ENCODE peak calls at places on chromosome 19, in ten cellular contexts. Z is esophagus muscularis mucosa, A is IMR-90, W is uterus, F is transverse colon, P is A549, U is suprapubic skin, S is adrenal gland, M is H9, R is thoracic aorta. I is an unnamed sample.
A peak's percentile ranks its signal among the peaks of the same experiment; 100 is the strongest.

GRCh38 chr19:47274071-47274890 is at the start of gene INAFM1:
- DNase-seq in Z (peak; percentile 99), A (peak; percentile 86), W (peak; percentile 98), F (peak; percentile 100), P (peak; percentile 92), U (peak; percentile 99), S (peak; percentile 98), M (peak; percentile 97), R (peak; percentile 91), I (peak; percentile 95)

GRCh38 chr19:30214651-30215051 is 157.5 kb upstream of the ZNF536 start:
- DNase-seq in Z (no peak), A (no peak), W (no peak), F (no peak), P (no peak), U (no peak), S (peak; percentile 10), M (no peak), R (no peak), I (no peak)

GRCh38 chr19:55098716-55099556 is 18.5 kb downstream of the PPP1R12C start:
- DNase-seq in Z (no peak), A (no peak), W (no peak), F (no peak), P (no peak), U (no peak), S (no peak), M (no peak), R (no peak), I (no peak)

GRCh38 chr19:4217429-4218264 is 11.7 kb upstream of the EBI3 start:
- DNase-seq in Z (no peak), A (no peak), W (no peak), F (no peak), P (no peak), U (no peak), S (no peak), M (no peak), R (no peak), I (peak; percentile 21)

GRCh38 chr19:53927745-53928144 is 18.7 kb downstream of the CACNG7 start:
- DNase-seq in Z (no peak), A (peak; percentile 64), W (no peak), F (no peak), P (no peak), U (no peak), S (no peak), M (peak; percentile 88), R (no peak), I (peak; percentile 97)

GRCh38 chr19:18967358-18968146 is 26.5 kb upstream of the HOMER3 start:
- DNase-seq in Z (no peak), A (peak; percentile 32), W (peak; percentile 66), F (peak; percentile 32), P (no peak), U (peak; percentile 85), S (peak; percentile 89), M (no peak), R (peak; percentile 7), I (peak; percentile 17)

GRCh38 chr19:38073806-38074685 is 150.0 kb downstream of the DPF1 start:
- DNase-seq in Z (no peak), A (peak; percentile 19), W (no peak), F (peak; percentile 16), P (no peak), U (no peak), S (no peak), M (peak; percentile 76), R (no peak), I (peak; percentile 81)

GRCh38 chr19:18543814-18544475 is 572 bp upstream of the FKBP8 start:
- DNase-seq in Z (no peak), A (peak; percentile 40), W (peak; percentile 41), F (peak; percentile 82), P (peak; percentile 66), U (no peak), S (peak; percentile 70), M (peak; percentile 78), R (no peak), I (peak; percentile 90)

GRCh38 chr19:45297674-45298073 is 25.0 kb downstream of the CKM start:
- DNase-seq in Z (no peak), A (no peak), W (no peak), F (no peak), P (no peak), U (no peak), S (no peak), M (no peak), R (no peak), I (no peak)

GRCh38 chr19:18254546-18255500 is 19.4 kb downstream of the IQCN start:
- DNase-seq in Z (no peak), A (no peak), W (no peak), F (peak; percentile 76), P (no peak), U (no peak), S (no peak), M (peak; percentile 76), R (no peak), I (peak; percentile 71)

GRCh38 chr19:12664406-12665280 is 1.9 kb downstream of the MAN2B1 start:
- DNase-seq in Z (no peak), A (no peak), W (no peak), F (no peak), P (no peak), U (no peak), S (no peak), M (peak; percentile 96), R (no peak), I (peak; percentile 97)

GRCh38 chr19:12667903-12668302 is 1.3 kb downstream of the WDR83 start:
- DNase-seq in Z (no peak), A (no peak), W (no peak), F (no peak), P (no peak), U (no peak), S (no peak), M (no peak), R (no peak), I (no peak)

GRCh38 chr19:12665281-12665573 is 1.3 kb downstream of the MAN2B1 start:
- DNase-seq in Z (no peak), A (no peak), W (no peak), F (peak; percentile 58), P (no peak), U (no peak), S (peak; percentile 74), M (no peak), R (no peak), I (no peak)

GRCh38 chr19:12666305-12667048 is at the start of the genes MAN2B1 and WDR83:
- DNase-seq in Z (no peak), A (peak; percentile 52), W (peak; percentile 64), F (peak; percentile 83), P (peak; percentile 73), U (no peak), S (peak; percentile 74), M (peak; percentile 89), R (no peak), I (peak; percentile 94)

GRCh38 chr19:12665646-12666304 is 767 bp downstream of the MAN2B1 start:
- DNase-seq in Z (no peak), A (peak; percentile 10), W (no peak), F (no peak), P (no peak), U (no peak), S (no peak), M (no peak), R (no peak), I (no peak)
- H3K27ac ChIP-seq in Z (peak overlapping the region; percentile 81), A (no peak overlapping the region), W (no peak overlapping the region), F (peak overlapping the region; percentile 86), P (peak overlapping the region; percentile 82), U (peak overlapping the region; percentile 69), S (peak overlapping the region; percentile 72), M (no peak overlapping the region), R (no peak overlapping the region), I (peak overlapping the region; percentile 55)

GRCh38 chr19:48967346-48968178 is 2.5 kb downstream of the FTL start:
- DNase-seq in Z (no peak), A (peak; percentile 67), W (no peak), F (peak; percentile 42), P (peak; percentile 60), U (no peak), S (peak; percentile 80), M (peak; percentile 55), R (no peak), I (no peak)

GRCh38 chr19:48965033-48965805 is at the start of gene FTL:
- DNase-seq in Z (peak; percentile 100), A (peak; percentile 94), W (peak; percentile 98), F (peak; percentile 98), P (peak; percentile 99), U (peak; percentile 98), S (peak; percentile 99), M (peak; percentile 97), R (peak; percentile 89), I (peak; percentile 96)

GRCh38 chr19:48968179-48968661 is 3.1 kb downstream of the FTL start:
- DNase-seq in Z (no peak), A (peak; percentile 49), W (no peak), F (no peak), P (peak; percentile 49), U (no peak), S (no peak), M (no peak), R (no peak), I (no peak)

GRCh38 chr19:48965806-48966540 is 864 bp downstream of the FTL start:
- DNase-seq in Z (peak; percentile 97), A (peak; percentile 76), W (peak; percentile 91), F (peak; percentile 90), P (peak; percentile 49), U (peak; percentile 94), S (peak; percentile 96), M (peak; percentile 85), R (peak; percentile 84), I (peak; percentile 93)

DNA sequence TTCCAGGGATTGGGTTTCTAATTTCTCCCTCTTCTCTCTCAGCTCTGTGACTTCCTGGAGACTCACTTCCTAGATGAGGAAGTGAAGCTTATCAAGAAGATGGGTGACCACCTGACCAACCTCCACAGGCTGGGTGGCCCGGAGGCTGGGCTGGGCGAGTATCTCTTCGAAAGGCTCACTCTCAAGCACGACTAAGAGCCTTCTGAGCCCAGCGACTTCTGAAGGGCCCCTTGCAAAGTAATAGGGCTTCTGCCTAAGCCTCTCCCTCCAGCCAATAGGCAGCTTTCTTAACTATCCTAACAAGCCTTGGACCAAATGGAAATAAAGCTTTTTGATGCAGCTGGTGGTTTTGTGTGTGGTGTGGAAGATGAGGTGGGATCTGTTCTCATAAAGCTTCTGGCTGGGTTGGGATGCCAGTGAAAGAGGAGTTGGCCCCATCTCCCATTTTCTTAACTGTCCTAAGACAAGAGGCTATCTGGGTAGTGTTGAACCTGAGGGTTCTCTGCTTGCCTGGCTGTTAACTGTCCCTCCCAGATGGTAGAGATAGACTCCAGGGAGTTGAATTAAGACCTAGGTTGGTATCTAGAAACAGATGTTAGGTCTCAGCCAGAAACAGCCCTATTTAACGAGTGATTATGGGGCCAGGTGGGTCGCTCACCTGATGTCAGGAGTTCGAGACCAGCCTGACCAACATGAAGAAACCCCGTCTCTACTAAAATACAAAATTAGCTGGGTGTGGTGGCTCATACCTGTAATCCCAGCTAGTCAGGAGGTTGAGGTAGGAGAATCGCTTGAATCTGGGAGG is 1.6 kb downstream of the FTL start:
- DNase-seq in Z (no peak), A (no peak), W (no peak), F (no peak), P (no peak), U (no peak), S (no peak), M (no peak), R (no peak), I (no peak)
- H3K27ac ChIP-seq in Z (peak overlapping the region; percentile 92), A (peak overlapping the region; percentile 77), W (peak overlapping the region; percentile 97), F (peak overlapping the region; percentile 96), P (peak overlapping the region; percentile 92), U (no peak overlapping the region), S (peak overlapping the region; percentile 93), M (no peak overlapping the region), R (peak overlapping the region; percentile 88), I (peak overlapping the region; percentile 55)

GRCh38 chr19:2983351-2984195 is 6.2 kb downstream of the TLE6 start:
- DNase-seq in Z (no peak), A (peak; percentile 7), W (peak; percentile 81), F (peak; percentile 30), P (no peak), U (no peak), S (peak; percentile 78), M (peak; percentile 92), R (no peak), I (peak; percentile 93)
- H3K27ac ChIP-seq in Z (peak overlapping the region; percentile 89), A (peak overlapping the region; percentile 22), W (peak overlapping the region; percentile 95), F (peak overlapping the region; percentile 91), P (no peak overlapping the region), U (peak overlapping the region; percentile 76), S (peak overlapping the region; percentile 94), M (no peak overlapping the region), R (peak overlapping the region; percentile 91), I (peak overlapping the region; percentile 71)

GRCh38 chr19:5950744-5951143 is 27.2 kb downstream of the RANBP3 start:
- DNase-seq in Z (no peak), A (no peak), W (no peak), F (no peak), P (no peak), U (no peak), S (no peak), M (no peak), R (no peak), I (no peak)
- H3K27ac ChIP-seq in Z (peak overlapping the region; percentile 85), A (no peak overlapping the region), W (no peak overlapping the region), F (peak overlapping the region; percentile 89), P (no peak overlapping the region), U (no peak overlapping the region), S (peak overlapping the region; percentile 87), M (no peak overlapping the region), R (no peak overlapping the region), I (peak overlapping the region; percentile 62)

I was measured in GM23338.